ENCODE peak calls at places on chromosomes 6 and 20, in four cellular contexts. R, K, N and G are unnamed samples.
A peak's percentile ranks its signal among the peaks of the same experiment; 100 is the strongest.

GRCh38 chr6:42073287-42073686 is 23.0 kb downstream of the TAF8 start:
- DNase-seq in R (no peak), K (no peak), N (no peak), G (no peak)

GRCh38 chr20:35093245-35093884 is 758 bp upstream of the TRPC4AP start:
- DNase-seq in R (no peak), K (peak; percentile 59), N (peak; percentile 82), G (peak; percentile 36)

GRCh38 chr6:6803180-6803978 is 214.9 kb downstream of the LY86 start:
- DNase-seq in R (peak; percentile 99), K (peak; percentile 97), N (no peak), G (no peak)

GRCh38 chr6:4670824-4671409 is 105.3 kb upstream of the CDYL start:
- DNase-seq in R (no peak), K (peak; percentile 11), N (peak; percentile 22), G (no peak)

GRCh38 chr20:64086801-64087200 is 2.6 kb upstream of the LKAAEAR1 start:
- DNase-seq in R (no peak), K (peak; percentile 74), N (no peak), G (no peak)

GRCh38 chr6:6886160-6886885 is 221.4 kb upstream of the RREB1 start:
- DNase-seq in R (no peak), K (no peak), N (no peak), G (no peak)

GRCh38 chr6:41284726-41285125 is 1.8 kb downstream of the TREM1 start:
- DNase-seq in R (no peak), K (peak; percentile 21), N (peak; percentile 20), G (peak; percentile 46)

GRCh38 chr6:150764638-150765456 is 100.7 kb upstream of the MTHFD1L start:
- DNase-seq in R (no peak), K (no peak), N (no peak), G (no peak)

GRCh38 chr20:61443541-61444126 is 191.6 kb downstream of the CDH4 start:
- DNase-seq in R (no peak), K (no peak), N (peak; percentile 48), G (no peak)

GRCh38 chr6:47308674-47309325 is 905 bp downstream of the TNFRSF21 start:
- DNase-seq in R (no peak), K (peak; percentile 23), N (peak; percentile 19), G (no peak)

GRCh38 chr6:148465654-148466053 is 123.0 kb downstream of the SASH1 start:
- DNase-seq in R (no peak), K (no peak), N (no peak), G (no peak)

GRCh38 chr6:111653961-111654360 is 48.3 kb upstream of the TRAF3IP2 start:
- DNase-seq in R (no peak), K (peak; percentile 64), N (no peak), G (no peak)
- H3K27ac ChIP-seq in R (no peak overlapping the region), K (no peak overlapping the region), N (no peak overlapping the region), G (no peak overlapping the region)

GRCh38 chr20:50663095-50663821 is 28.1 kb downstream of the RIPOR3 start:
- DNase-seq in R (no peak), K (peak; percentile 83), N (no peak), G (no peak)
- TF ChIP-seq CTCF in R (no peak), K (peak; percentile 59), N (no peak), G (no peak)

GRCh38 chr6:50850223-50850751 is 31.6 kb downstream of the TFAP2B start:
- DNase-seq in R (no peak), K (peak; percentile 40), N (no peak), G (peak; percentile 18)

GRCh38 chr6:50851269-50851847 is 32.7 kb downstream of the TFAP2B start:
- DNase-seq in R (no peak), K (no peak), N (no peak), G (no peak)

GRCh38 chr6:50850860-50851259 is 32.2 kb downstream of the TFAP2B start:
- DNase-seq in R (no peak), K (no peak), N (no peak), G (no peak)

GRCh38 chr6:50849016-50849748 is 30.5 kb downstream of the TFAP2B start:
- DNase-seq in R (no peak), K (no peak), N (no peak), G (no peak)

DNA sequence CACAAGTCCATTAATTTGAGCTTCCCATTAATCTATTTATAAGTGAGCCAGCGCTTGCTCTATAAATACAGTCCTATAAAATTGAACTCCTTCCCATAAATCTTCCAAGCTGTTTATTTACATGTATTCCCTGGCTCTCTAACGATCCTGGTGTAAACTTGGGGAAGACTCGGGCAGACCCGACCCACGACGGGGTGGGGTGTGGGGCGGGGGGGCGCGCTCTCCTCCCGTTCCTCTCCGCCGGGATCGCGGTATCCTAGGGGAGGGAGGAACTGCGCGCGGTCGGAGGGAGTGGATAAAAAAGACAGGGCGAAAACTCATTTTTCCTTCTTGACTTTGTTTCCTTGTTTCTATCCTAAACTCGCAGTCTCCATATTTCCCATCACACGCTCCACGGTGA is 31.1 kb downstream of the TFAP2B start:
- DNase-seq in R (no peak), K (no peak), N (no peak), G (no peak)
- H3K27me3 ChIP-seq in R (peaks cover 6% of the 10 kb centered on the region), K (peaks cover 55% of the 10 kb centered on the region), N (peaks cover 26% of the 10 kb centered on the region), G (peaks cover 19% of the 10 kb centered on the region)

DNA sequence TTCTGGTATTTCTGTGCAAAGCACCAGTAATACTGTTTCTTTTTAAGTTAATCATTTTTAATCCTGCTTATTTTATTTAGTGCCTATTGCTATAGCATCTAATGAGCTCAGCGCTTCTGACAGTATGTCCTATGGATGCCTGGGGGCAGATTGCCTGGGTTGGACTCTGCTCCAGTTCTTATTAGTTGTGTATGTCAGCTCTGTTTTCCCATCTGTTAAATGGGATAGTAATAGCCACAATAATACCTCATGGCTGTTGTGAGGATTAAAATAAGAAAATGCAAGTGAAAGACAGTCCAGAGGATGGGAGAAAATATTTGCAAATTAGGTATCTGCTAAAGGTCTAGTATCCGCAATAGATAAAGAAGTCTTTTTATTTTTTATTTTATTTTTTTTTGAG is 87.0 kb downstream of the UTRN start:
- DNase-seq in R (no peak), K (no peak), N (no peak), G (no peak)
- H3K27ac ChIP-seq in R (no peak overlapping the region), K (no peak overlapping the region), N (no peak overlapping the region), G (no peak overlapping the region)

DNA sequence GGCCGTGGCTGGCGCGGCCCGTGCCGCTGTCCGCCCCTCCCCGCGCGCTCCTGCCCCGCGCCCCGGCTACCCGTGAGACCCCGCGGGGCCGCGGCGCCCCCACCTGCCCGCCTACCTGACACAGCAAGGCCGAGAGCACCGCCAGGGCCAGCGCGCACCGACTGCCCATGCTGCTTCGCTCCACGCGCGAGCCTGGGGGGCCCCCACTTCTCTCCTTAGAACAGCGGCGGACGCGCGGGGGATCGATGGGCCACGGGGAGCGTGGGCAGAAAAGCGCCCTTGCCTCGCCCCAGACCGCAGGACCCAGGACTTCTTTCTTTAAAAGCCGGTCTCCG is 940 bp downstream of the DLL1 start:
- DNase-seq in R (no peak), K (no peak), N (no peak), G (no peak)
- TF ChIP-seq CTCF in R (no peak), K (no peak), N (no peak), G (no peak)

GRCh38 chr6:9408718-9409117 is 973.4 kb upstream of the SLC35B3 start:
- DNase-seq in R (no peak), K (peak; percentile 70), N (peak; percentile 67), G (no peak)
- H3K27me3 ChIP-seq in R (no peaks in the 10 kb centered on the region), K (no peaks in the 10 kb centered on the region), N (no peaks in the 10 kb centered on the region), G (no peaks in the 10 kb centered on the region)

GRCh38 chr20:47419953-47420352 is 63.5 kb upstream of the ZMYND8 start:
- DNase-seq in R (no peak), K (no peak), N (no peak), G (no peak)

GRCh38 chr20:47413189-47413588 is 56.7 kb upstream of the ZMYND8 start:
- DNase-seq in R (no peak), K (no peak), N (no peak), G (no peak)

GRCh38 chr20:47417245-47418060 is 61.0 kb upstream of the ZMYND8 start:
- DNase-seq in R (no peak), K (no peak), N (no peak), G (no peak)

GRCh38 chr20:47421076-47421475 is 64.6 kb upstream of the ZMYND8 start:
- DNase-seq in R (no peak), K (no peak), N (no peak), G (no peak)

DNA sequence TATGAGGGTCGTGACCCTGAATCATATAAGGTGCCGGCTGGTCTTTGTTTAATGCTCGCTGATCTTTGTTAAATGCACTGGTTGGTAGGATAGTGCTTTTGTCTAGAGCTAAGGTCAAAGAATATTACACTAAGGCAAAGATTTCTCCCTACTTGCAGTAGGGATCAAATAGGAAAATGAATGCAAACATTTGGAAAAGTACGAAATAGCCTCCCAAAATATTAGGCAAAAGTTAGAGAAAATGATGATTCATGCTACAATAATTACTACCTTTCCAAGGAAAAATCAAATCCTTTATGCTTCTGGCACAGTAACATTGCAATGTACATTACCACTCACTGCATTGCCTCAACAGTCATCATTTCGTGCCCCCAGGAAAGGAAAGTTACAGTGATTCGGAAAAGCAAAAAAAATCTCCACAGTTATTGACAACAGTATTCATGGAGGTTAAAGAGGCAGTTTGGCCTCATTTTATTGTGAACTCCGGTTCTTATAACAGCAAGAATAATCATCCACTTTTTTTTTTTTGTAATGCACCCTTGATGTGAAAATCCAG is 61.6 kb upstream of the ZMYND8 start:
- DNase-seq in R (no peak), K (peak; percentile 57), N (no peak), G (no peak)
- H3K27ac ChIP-seq in R (no peak overlapping the region), K (no peak overlapping the region), N (no peak overlapping the region), G (no peak overlapping the region)